ENCODE peak calls at places on chromosomes 7 and 10, in ten cellular contexts. One of them, this sample, is unnamed.

GRCh38 chr7:135509589-135509838 is 388 bp downstream of the CNOT4 start:
- DNase-seq in AG04450: no peak
- DNase-seq in Panc1: no peak
- DNase-seq in choroid plexus epithelial cell: no peak
- DNase-seq in ovary: no peak
- DNase-seq in bronchial epithelial cell: no peak
- DNase-seq in stomach: no peak
- DNase-seq in adrenal gland: no peak
- DNase-seq in fibroblast of mammary gland: peak; percentile 63
- DNase-seq in GM12865: no peak
- DNase-seq in this sample: no peak

GRCh38 chr10:105586451-105587098 is 945.5 kb downstream of the SORCS3 start:
- DNase-seq in fibroblast of mammary gland: no peak
- DNase-seq in adrenal gland: no peak
- DNase-seq in AG04450: no peak
- DNase-seq in Panc1: no peak
- DNase-seq in GM12865: no peak
- DNase-seq in bronchial epithelial cell: peak; percentile 55
- DNase-seq in ovary: no peak
- DNase-seq in choroid plexus epithelial cell: peak; percentile 1
- DNase-seq in stomach: no peak
- DNase-seq in this sample: no peak

GRCh38 chr7:12210179-12211053 is 678 bp upstream of the TMEM106B start:
- DNase-seq in GM12865: peak; percentile 54
- DNase-seq in AG04450: no peak
- DNase-seq in choroid plexus epithelial cell: no peak
- DNase-seq in Panc1: no peak
- DNase-seq in stomach: peak; percentile 39
- DNase-seq in ovary: no peak
- DNase-seq in adrenal gland: peak; percentile 60
- DNase-seq in fibroblast of mammary gland: no peak
- DNase-seq in bronchial epithelial cell: no peak
- DNase-seq in this sample: peak; percentile 33

GRCh38 chr7:139620676-139621344 is 97.3 kb downstream of the CLEC2L start:
- DNase-seq in fibroblast of mammary gland: peak; percentile 35
- DNase-seq in bronchial epithelial cell: peak; percentile 41
- DNase-seq in Panc1: peak; percentile 28
- DNase-seq in choroid plexus epithelial cell: peak; percentile 44
- DNase-seq in stomach: peak; percentile 44
- DNase-seq in ovary: no peak
- DNase-seq in adrenal gland: peak; percentile 45
- DNase-seq in AG04450: no peak
- DNase-seq in GM12865: peak; percentile 56
- DNase-seq in this sample: no peak

GRCh38 chr10:59971915-59972314 is 65.6 kb upstream of the CCDC6 start:
- DNase-seq in bronchial epithelial cell: peak; percentile 10
- DNase-seq in adrenal gland: no peak
- DNase-seq in GM12865: no peak
- DNase-seq in ovary: no peak
- DNase-seq in Panc1: no peak
- DNase-seq in choroid plexus epithelial cell: peak; percentile 40
- DNase-seq in fibroblast of mammary gland: peak; percentile 56
- DNase-seq in stomach: peak; percentile 53
- DNase-seq in AG04450: no peak
- DNase-seq in this sample: peak; percentile 73

GRCh38 chr10:94217431-94217830 is 145.3 kb downstream of the NOC3L start:
- DNase-seq in AG04450: no peak
- DNase-seq in Panc1: no peak
- DNase-seq in choroid plexus epithelial cell: peak; percentile 48
- DNase-seq in fibroblast of mammary gland: no peak
- DNase-seq in ovary: no peak
- DNase-seq in GM12865: no peak
- DNase-seq in bronchial epithelial cell: no peak
- DNase-seq in adrenal gland: no peak
- DNase-seq in stomach: no peak
- DNase-seq in this sample: no peak

GRCh38 chr7:92698237-92698841 is 108.1 kb upstream of the FAM133B start:
- DNase-seq in adrenal gland: peak; percentile 66
- DNase-seq in AG04450: peak; percentile 71
- DNase-seq in bronchial epithelial cell: peak; percentile 82
- DNase-seq in choroid plexus epithelial cell: peak; percentile 91
- DNase-seq in Panc1: peak; percentile 38
- DNase-seq in fibroblast of mammary gland: peak; percentile 77
- DNase-seq in stomach: peak; percentile 62
- DNase-seq in ovary: peak; percentile 21
- DNase-seq in GM12865: no peak
- DNase-seq in this sample: peak; percentile 53

GRCh38 chr10:103861501-103861900 is 6.1 kb upstream of the SH3PXD2A start:
- DNase-seq in bronchial epithelial cell: peak; percentile 89
- DNase-seq in choroid plexus epithelial cell: no peak
- DNase-seq in Panc1: no peak
- DNase-seq in ovary: no peak
- DNase-seq in AG04450: no peak
- DNase-seq in fibroblast of mammary gland: peak; percentile 83
- DNase-seq in adrenal gland: no peak
- DNase-seq in stomach: no peak
- DNase-seq in GM12865: no peak
- DNase-seq in this sample: no peak

GRCh38 chr7:67407351-67407750 is 410.7 kb downstream of the TYW1 start:
- DNase-seq in ovary: no peak
- DNase-seq in Panc1: no peak
- DNase-seq in stomach: no peak
- DNase-seq in GM12865: no peak
- DNase-seq in fibroblast of mammary gland: no peak
- DNase-seq in adrenal gland: no peak
- DNase-seq in AG04450: no peak
- DNase-seq in bronchial epithelial cell: no peak
- DNase-seq in choroid plexus epithelial cell: no peak
- DNase-seq in this sample: no peak

GRCh38 chr10:845526-845925 is 86.0 kb downstream of the LARP4B start:
- DNase-seq in bronchial epithelial cell: no peak
- DNase-seq in stomach: no peak
- DNase-seq in Panc1: no peak
- DNase-seq in fibroblast of mammary gland: no peak
- DNase-seq in ovary: no peak
- DNase-seq in AG04450: no peak
- DNase-seq in choroid plexus epithelial cell: no peak
- DNase-seq in adrenal gland: no peak
- DNase-seq in GM12865: no peak
- DNase-seq in this sample: no peak

GRCh38 chr10:842795-843194 is 88.7 kb downstream of the LARP4B start:
- DNase-seq in AG04450: no peak
- DNase-seq in bronchial epithelial cell: no peak
- DNase-seq in ovary: no peak
- DNase-seq in Panc1: no peak
- DNase-seq in GM12865: no peak
- DNase-seq in fibroblast of mammary gland: no peak
- DNase-seq in adrenal gland: no peak
- DNase-seq in choroid plexus epithelial cell: no peak
- DNase-seq in stomach: no peak
- DNase-seq in this sample: no peak

GRCh38 chr10:841535-841934 is 90.0 kb downstream of the LARP4B start:
- DNase-seq in fibroblast of mammary gland: no peak
- DNase-seq in bronchial epithelial cell: no peak
- DNase-seq in choroid plexus epithelial cell: no peak
- DNase-seq in adrenal gland: no peak
- DNase-seq in ovary: no peak
- DNase-seq in AG04450: no peak
- DNase-seq in stomach: no peak
- DNase-seq in GM12865: no peak
- DNase-seq in Panc1: no peak
- DNase-seq in this sample: no peak

GRCh38 chr10:844552-844951 is 87.0 kb downstream of the LARP4B start:
- DNase-seq in choroid plexus epithelial cell: peak; percentile 57
- DNase-seq in stomach: no peak
- DNase-seq in adrenal gland: no peak
- DNase-seq in ovary: no peak
- DNase-seq in AG04450: no peak
- DNase-seq in Panc1: no peak
- DNase-seq in fibroblast of mammary gland: peak; percentile 31
- DNase-seq in bronchial epithelial cell: no peak
- DNase-seq in GM12865: no peak
- DNase-seq in this sample: no peak

GRCh38 chr10:843703-844102 is 87.8 kb downstream of the LARP4B start:
- DNase-seq in adrenal gland: no peak
- DNase-seq in bronchial epithelial cell: no peak
- DNase-seq in fibroblast of mammary gland: peak; percentile 14
- DNase-seq in choroid plexus epithelial cell: peak; percentile 37
- DNase-seq in AG04450: no peak
- DNase-seq in GM12865: no peak
- DNase-seq in Panc1: no peak
- DNase-seq in ovary: no peak
- DNase-seq in stomach: no peak
- DNase-seq in this sample: no peak
- TF ChIP-seq CTCF in adrenal gland: no peak
- TF ChIP-seq CTCF in bronchial epithelial cell: no peak
- TF ChIP-seq CTCF in fibroblast of mammary gland: no peak
- TF ChIP-seq CTCF in choroid plexus epithelial cell: no peak
- TF ChIP-seq CTCF in AG04450: no peak
- TF ChIP-seq CTCF in GM12865: no peak
- TF ChIP-seq CTCF in Panc1: no peak
- TF ChIP-seq CTCF in ovary: no peak
- TF ChIP-seq CTCF in stomach: no peak
- TF ChIP-seq CTCF in this sample: peak; percentile 8

GRCh38 chr10:42932116-42932515 is 144.8 kb upstream of the RET start:
- DNase-seq in bronchial epithelial cell: no peak
- DNase-seq in GM12865: no peak
- DNase-seq in fibroblast of mammary gland: no peak
- DNase-seq in AG04450: no peak
- DNase-seq in ovary: no peak
- DNase-seq in stomach: no peak
- DNase-seq in choroid plexus epithelial cell: no peak
- DNase-seq in adrenal gland: no peak
- DNase-seq in Panc1: no peak
- DNase-seq in this sample: no peak

GRCh38 chr10:42934351-42934811 is 142.5 kb upstream of the RET start:
- DNase-seq in fibroblast of mammary gland: no peak
- DNase-seq in choroid plexus epithelial cell: no peak
- DNase-seq in stomach: no peak
- DNase-seq in ovary: no peak
- DNase-seq in adrenal gland: no peak
- DNase-seq in GM12865: no peak
- DNase-seq in AG04450: no peak
- DNase-seq in Panc1: no peak
- DNase-seq in bronchial epithelial cell: no peak
- DNase-seq in this sample: no peak

GRCh38 chr10:42934842-42935241 is 142.0 kb upstream of the RET start:
- DNase-seq in stomach: no peak
- DNase-seq in ovary: no peak
- DNase-seq in adrenal gland: no peak
- DNase-seq in Panc1: no peak
- DNase-seq in choroid plexus epithelial cell: no peak
- DNase-seq in GM12865: no peak
- DNase-seq in AG04450: no peak
- DNase-seq in bronchial epithelial cell: no peak
- DNase-seq in fibroblast of mammary gland: no peak
- DNase-seq in this sample: no peak

GRCh38 chr10:42933454-42934340 is 143.2 kb upstream of the RET start:
- DNase-seq in bronchial epithelial cell: peak; percentile 37
- DNase-seq in ovary: no peak
- DNase-seq in Panc1: no peak
- DNase-seq in choroid plexus epithelial cell: peak; percentile 51
- DNase-seq in adrenal gland: no peak
- DNase-seq in AG04450: no peak
- DNase-seq in stomach: peak; percentile 65
- DNase-seq in GM12865: no peak
- DNase-seq in fibroblast of mammary gland: peak; percentile 15
- DNase-seq in this sample: no peak

GRCh38 chr10:42932735-42933453 is 144.0 kb upstream of the RET start:
- DNase-seq in choroid plexus epithelial cell: no peak
- DNase-seq in bronchial epithelial cell: no peak
- DNase-seq in ovary: no peak
- DNase-seq in AG04450: no peak
- DNase-seq in stomach: no peak
- DNase-seq in GM12865: no peak
- DNase-seq in Panc1: no peak
- DNase-seq in fibroblast of mammary gland: no peak
- DNase-seq in adrenal gland: no peak
- DNase-seq in this sample: no peak
- H3K4me3 ChIP-seq in choroid plexus epithelial cell: no peak overlapping the region
- H3K4me3 ChIP-seq in bronchial epithelial cell: no peak overlapping the region
- H3K4me3 ChIP-seq in ovary: no peak overlapping the region
- H3K4me3 ChIP-seq in AG04450: no peak overlapping the region
- H3K4me3 ChIP-seq in stomach: peak overlapping the region; percentile 35
- H3K4me3 ChIP-seq in GM12865: no peak overlapping the region
- H3K4me3 ChIP-seq in Panc1: no peak overlapping the region
- H3K4me3 ChIP-seq in fibroblast of mammary gland: no peak overlapping the region
- H3K4me3 ChIP-seq in adrenal gland: no peak overlapping the region
- H3K4me3 ChIP-seq in this sample: no peak overlapping the region

DNA sequence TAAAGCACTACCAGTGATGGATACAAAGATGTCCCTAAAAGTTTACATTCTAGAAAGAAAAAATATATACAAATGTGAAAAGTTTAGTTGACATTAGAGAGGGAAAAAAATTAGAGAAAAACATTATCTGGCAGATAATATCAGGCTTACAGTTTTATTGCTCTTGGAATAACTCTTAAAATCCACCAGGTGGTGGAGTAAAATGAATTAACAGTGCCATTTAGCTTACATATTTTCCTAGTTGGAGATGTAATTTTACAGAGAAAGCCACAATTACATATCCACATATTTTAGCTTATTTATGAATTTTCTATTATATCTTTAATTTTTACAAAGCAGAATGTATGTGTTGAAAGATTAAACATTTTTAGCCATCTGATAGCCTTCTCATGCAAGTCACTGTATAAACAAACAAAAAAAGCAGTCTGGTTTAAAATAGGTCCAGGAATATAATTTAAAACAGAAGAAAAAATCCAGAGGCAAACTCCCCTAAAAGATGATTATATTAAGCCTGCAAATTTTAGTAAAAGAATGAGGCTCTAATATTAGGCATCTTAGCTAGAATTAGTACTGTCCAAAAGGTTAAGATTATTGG is 6.5 kb downstream of the CABCOCO1 start:
- DNase-seq in GM12865: no peak
- DNase-seq in adrenal gland: no peak
- DNase-seq in fibroblast of mammary gland: no peak
- DNase-seq in stomach: no peak
- DNase-seq in Panc1: no peak
- DNase-seq in choroid plexus epithelial cell: peak; percentile 17
- DNase-seq in ovary: no peak
- DNase-seq in AG04450: no peak
- DNase-seq in bronchial epithelial cell: no peak
- DNase-seq in this sample: no peak
- TF ChIP-seq CTCF in GM12865: no peak
- TF ChIP-seq CTCF in adrenal gland: no peak
- TF ChIP-seq CTCF in fibroblast of mammary gland: no peak
- TF ChIP-seq CTCF in stomach: no peak
- TF ChIP-seq CTCF in Panc1: peak; percentile 6
- TF ChIP-seq CTCF in choroid plexus epithelial cell: no peak
- TF ChIP-seq CTCF in ovary: no peak
- TF ChIP-seq CTCF in AG04450: peak; percentile 30
- TF ChIP-seq CTCF in bronchial epithelial cell: no peak
- TF ChIP-seq CTCF in this sample: no peak

DNA sequence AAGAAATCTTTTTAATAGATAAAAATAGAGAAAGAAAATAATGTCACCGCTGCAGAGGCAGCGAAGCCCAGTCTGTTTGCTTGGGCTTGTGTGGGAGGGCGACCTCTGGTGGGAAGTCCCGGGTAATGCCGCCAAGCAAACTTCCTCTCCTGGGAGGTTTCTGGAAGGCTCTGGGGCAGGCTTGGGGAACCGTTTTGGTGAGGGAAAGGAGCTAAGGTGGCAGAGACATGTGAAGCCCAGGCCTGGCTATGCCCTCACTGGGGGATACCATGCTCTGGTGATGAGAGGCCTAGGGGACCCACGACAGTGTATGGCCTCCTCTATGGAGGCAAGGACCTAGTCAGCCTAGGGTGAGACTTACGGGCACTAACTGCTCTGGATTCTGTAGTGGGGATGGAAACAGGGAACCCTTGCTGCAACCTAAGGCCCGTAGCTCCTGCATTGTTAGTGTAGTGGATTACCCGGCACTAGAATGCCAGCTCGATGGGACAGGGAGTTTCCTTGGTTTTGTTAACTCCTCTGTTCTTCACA is 605.1 kb downstream of the LRMDA start:
- DNase-seq in choroid plexus epithelial cell: peak; percentile 81
- DNase-seq in bronchial epithelial cell: peak; percentile 50
- DNase-seq in adrenal gland: peak; percentile 88
- DNase-seq in ovary: peak; percentile 86
- DNase-seq in stomach: peak; percentile 79
- DNase-seq in fibroblast of mammary gland: peak; percentile 70
- DNase-seq in GM12865: peak; percentile 66
- DNase-seq in Panc1: peak; percentile 28
- DNase-seq in AG04450: peak; percentile 32
- DNase-seq in this sample: no peak
- H3K4me3 ChIP-seq in choroid plexus epithelial cell: no peak overlapping the region
- H3K4me3 ChIP-seq in bronchial epithelial cell: no peak overlapping the region
- H3K4me3 ChIP-seq in adrenal gland: no peak overlapping the region
- H3K4me3 ChIP-seq in ovary: no peak overlapping the region
- H3K4me3 ChIP-seq in stomach: no peak overlapping the region
- H3K4me3 ChIP-seq in fibroblast of mammary gland: no peak overlapping the region
- H3K4me3 ChIP-seq in GM12865: no peak overlapping the region
- H3K4me3 ChIP-seq in Panc1: no peak overlapping the region
- H3K4me3 ChIP-seq in AG04450: no peak overlapping the region
- H3K4me3 ChIP-seq in this sample: peak overlapping the region; percentile 23